ENCODE peak calls at places on chromosome 1, in six cellular contexts. E is right atrium auricular region, I is upper lobe of left lung, N is tibial artery, S is Panc1, M is adrenal gland. O is an unnamed sample. For H3K4me1, the result is how much of the 10 kb centered on the place peaks cover.

GRCh38 chr1:195828322-195828721 is 779.9 kb downstream of the KCNT2 start:
- DNase-seq in E (no peak), I (no peak), N (no peak), S (no peak), M (no peak), O (no peak)

GRCh38 chr1:203480525-203481084 is 5.0 kb downstream of the PRELP start:
- DNase-seq in E (peak), I (peak), N (peak), S (no peak), M (no peak), O (peak)

GRCh38 chr1:66599346-66599745 is 65.4 kb downstream of the SGIP1 start:
- DNase-seq in E (no peak), I (no peak), N (no peak), S (no peak), M (no peak), O (no peak)

GRCh38 chr1:70893381-70893780 is 154.2 kb downstream of the PTGER3 start:
- DNase-seq in E (no peak), I (no peak), N (no peak), S (no peak), M (no peak), O (no peak)

GRCh38 chr1:201024251-201024998 is 911 bp upstream of the KIF21B start:
- DNase-seq in E (no peak), I (no peak), N (no peak), S (no peak), M (no peak), O (no peak)

GRCh38 chr1:32611859-32612188 is 38.5 kb downstream of the ZBTB8OS start:
- DNase-seq in E (no peak), I (no peak), N (no peak), S (no peak), M (no peak), O (no peak)

GRCh38 chr1:240498335-240498734 is 113.6 kb downstream of the GREM2 start:
- DNase-seq in E (no peak), I (no peak), N (no peak), S (no peak), M (no peak), O (no peak)

GRCh38 chr1:183096889-183097288 is 73.7 kb downstream of the LAMC1 start:
- DNase-seq in E (no peak), I (no peak), N (no peak), S (no peak), M (peak), O (no peak)

DNA sequence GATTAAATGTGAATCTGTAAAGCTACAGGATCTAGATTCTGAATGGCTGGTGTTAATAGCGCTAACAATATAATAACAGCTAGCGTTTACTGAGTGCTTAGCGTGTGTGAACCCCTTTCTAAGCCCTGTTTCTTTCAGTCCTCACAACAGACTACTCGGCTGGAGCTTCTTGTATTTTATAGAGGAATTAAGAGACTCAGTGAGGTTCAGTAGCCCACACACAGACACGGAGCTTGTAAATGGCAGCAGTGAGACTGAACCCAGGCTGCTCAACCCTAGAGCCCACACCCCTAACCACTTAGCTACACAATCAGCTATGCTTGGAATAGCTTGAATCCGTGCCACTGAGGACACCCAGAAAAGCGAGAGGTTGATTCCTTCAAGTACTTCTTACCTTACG is 5.8 kb downstream of the PDPN start:
- DNase-seq in E (no peak), I (no peak), N (no peak), S (no peak), M (no peak), O (no peak)
- H3K4me1 ChIP-seq in E (under half), I (under half), N (under half), S (under half), M (under half), O (under half)

GRCh38 chr1:156115514-156116374 is 1.2 kb downstream of the LMNA start:
- DNase-seq in E (peak), I (peak), N (peak), S (no peak), M (peak), O (peak)
- H3K4me1 ChIP-seq in E (half or more), I (under half), N (under half), S (half or more), M (half or more), O (under half)

GRCh38 chr1:192303029-192303428 is 13.8 kb upstream of the RGS21 start:
- DNase-seq in E (no peak), I (no peak), N (no peak), S (no peak), M (no peak), O (no peak)
- H3K4me1 ChIP-seq in E (under half), I (under half), N (under half), S (under half), M (under half), O (under half)

DNA sequence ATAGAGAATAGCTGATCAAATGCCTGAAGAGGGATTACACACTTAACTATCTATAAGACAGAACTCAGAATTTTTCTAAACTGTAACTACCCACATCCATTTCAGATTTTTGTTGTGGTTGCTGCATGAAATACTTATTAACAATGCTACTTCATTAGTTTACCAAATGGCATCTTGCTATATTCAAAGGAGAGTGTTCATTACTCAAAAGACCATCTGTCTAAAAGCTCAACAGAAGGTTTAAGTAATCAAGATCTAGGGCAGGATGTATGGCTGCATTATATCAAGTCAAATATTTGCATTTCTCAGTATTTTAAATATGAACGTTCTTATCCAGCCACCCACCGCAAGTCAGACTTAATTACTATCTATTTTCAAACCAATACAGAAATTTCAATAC is 79.9 kb downstream of the SIPA1L2 start:
- DNase-seq in E (no peak), I (no peak), N (no peak), S (no peak), M (no peak), O (no peak)
- H3K4me1 ChIP-seq in E (half or more), I (under half), N (under half), S (under half), M (under half), O (under half)

DNA sequence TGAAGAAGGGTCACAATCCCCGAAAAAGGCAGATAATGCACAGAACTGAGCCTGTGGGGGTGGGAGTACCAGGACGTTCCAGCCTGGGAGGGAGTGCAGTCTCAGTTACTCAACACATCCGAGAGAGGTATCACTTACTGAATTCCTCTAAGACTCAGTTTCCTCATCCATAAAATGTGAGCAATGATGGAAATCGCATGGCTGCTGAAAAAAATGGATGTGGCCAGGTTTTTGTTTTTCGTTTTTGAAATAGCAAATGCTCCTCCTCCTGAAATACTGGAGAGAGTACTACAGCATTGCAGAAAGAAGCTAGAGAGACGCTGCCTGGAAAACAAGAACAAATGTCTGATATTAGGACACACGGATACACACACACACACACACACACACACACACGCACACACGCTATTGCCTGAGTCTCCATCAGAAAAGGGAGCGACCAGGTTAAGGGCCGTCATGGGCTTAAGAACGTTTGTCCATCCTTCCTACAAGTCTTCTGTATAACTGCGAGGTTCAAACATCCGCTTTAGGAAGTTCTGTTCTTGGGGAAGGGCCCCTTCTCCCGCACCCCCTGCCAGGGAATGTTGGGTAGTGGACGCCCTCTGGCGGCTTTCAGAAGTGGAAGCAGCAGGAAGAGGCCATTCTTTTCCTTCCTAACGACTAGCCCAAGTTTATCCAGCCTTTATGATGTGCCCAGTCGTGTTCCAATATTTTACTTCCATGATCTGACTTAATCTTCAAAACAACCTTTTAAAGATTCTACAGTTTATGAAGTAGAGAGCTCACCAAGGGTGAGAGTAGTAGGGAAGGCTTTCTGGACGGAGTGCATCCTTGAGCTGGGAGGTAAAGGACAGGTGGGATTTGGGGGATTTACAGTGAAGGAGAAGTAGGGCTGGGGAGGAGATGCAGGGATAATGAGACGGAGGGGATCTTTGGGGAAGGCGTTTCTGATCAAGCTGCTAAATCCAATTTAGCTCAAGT is 699 bp upstream of the NES start:
- DNase-seq in E (peak), I (peak), N (peak), S (no peak), M (peak), O (peak)
- H3K4me1 ChIP-seq in E (under half), I (under half), N (under half), S (under half), M (under half), O (under half)

DNA sequence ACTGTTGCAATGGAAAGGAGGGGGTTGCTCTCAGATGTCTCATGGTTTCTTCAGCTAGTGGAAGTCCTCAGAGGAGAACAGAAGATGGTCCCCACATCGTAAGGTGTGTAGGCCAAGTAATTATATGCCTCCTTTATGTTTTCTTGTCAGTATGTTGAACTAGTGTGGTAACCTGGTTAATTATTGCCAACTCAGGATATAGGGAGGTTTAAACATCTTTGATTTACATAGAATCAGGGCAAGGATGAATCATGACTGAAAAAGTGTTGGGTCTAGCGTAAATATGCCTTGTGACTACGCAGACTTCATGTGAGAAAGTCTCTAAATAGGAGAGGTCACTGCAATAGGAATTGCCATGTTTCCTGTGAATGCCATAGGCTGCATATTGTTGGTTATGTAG is 19.0 kb downstream of the VN1R5 start:
- DNase-seq in E (no peak), I (no peak), N (no peak), S (no peak), M (no peak), O (no peak)
- H3K4me1 ChIP-seq in E (under half), I (under half), N (under half), S (under half), M (under half), O (under half)

GRCh38 chr1:93661829-93662474 is 19.7 kb downstream of the BCAR3 start:
- DNase-seq in E (no peak), I (no peak), N (no peak), S (no peak), M (no peak), O (no peak)

GRCh38 chr1:93663191-93663614 is 18.4 kb downstream of the BCAR3 start:
- DNase-seq in E (no peak), I (no peak), N (no peak), S (no peak), M (no peak), O (no peak)

GRCh38 chr1:93665015-93665414 is 16.6 kb downstream of the BCAR3 start:
- DNase-seq in E (no peak), I (no peak), N (no peak), S (no peak), M (no peak), O (no peak)

GRCh38 chr1:93659805-93660479 is 21.7 kb downstream of the BCAR3 start:
- DNase-seq in E (no peak), I (no peak), N (peak), S (no peak), M (no peak), O (no peak)

GRCh38 chr1:93662481-93663190 is 19.0 kb downstream of the BCAR3 start:
- DNase-seq in E (no peak), I (no peak), N (no peak), S (no peak), M (no peak), O (no peak)
- H3K4me1 ChIP-seq in E (half or more), I (under half), N (under half), S (half or more), M (half or more), O (under half)

O was measured in colonic mucosa.